ENCODE peak calls at places on chromosome 20, in four cellular contexts. T is SK-N-SH, Y is GM12878, B is HepG2. V is an unnamed sample.

GRCh38 chr20:58902003-58902402 is 49.5 kb downstream of the GNAS start:
- DNase-seq in T (no peak), Y (no peak), B (no peak), V (no peak)

GRCh38 chr20:11581271-11581670 is 336.4 kb upstream of the BTBD3 start:
- DNase-seq in T (no peak), Y (no peak), B (peak), V (no peak)

GRCh38 chr20:58223358-58223941 is 5.0 kb downstream of the ANKRD60 start:
- DNase-seq in T (no peak), Y (no peak), B (no peak), V (no peak)

GRCh38 chr20:22456109-22456508 is 128.3 kb downstream of the FOXA2 start:
- DNase-seq in T (no peak), Y (no peak), B (no peak), V (peak)

GRCh38 chr20:1282966-1283365 is 16.9 kb downstream of the SNPH start:
- DNase-seq in T (no peak), Y (no peak), B (no peak), V (no peak)

GRCh38 chr20:63014710-63015109 is 7.9 kb upstream of the BHLHE23 start:
- DNase-seq in T (no peak), Y (no peak), B (no peak), V (no peak)

GRCh38 chr20:53942121-53942816 is 128.1 kb downstream of the BCAS1 start:
- DNase-seq in T (no peak), Y (peak), B (no peak), V (peak)

GRCh38 chr20:8545212-8545611 is 413.1 kb downstream of the PLCB1 start:
- DNase-seq in T (no peak), Y (no peak), B (no peak), V (no peak)

GRCh38 chr20:3134151-3134550 is 25.5 kb downstream of the FASTKD5 start:
- DNase-seq in T (no peak), Y (no peak), B (no peak), V (no peak)

GRCh38 chr20:44646023-44646640 is 5.4 kb downstream of the ADA start:
- DNase-seq in T (no peak), Y (peak), B (no peak), V (no peak)

GRCh38 chr20:815914-816606 is 17.5 kb upstream of the FAM110A start:
- DNase-seq in T (peak), Y (no peak), B (peak), V (peak)

GRCh38 chr20:62900692-62901584 is 25.4 kb downstream of the DIDO1 start:
- DNase-seq in T (no peak), Y (no peak), B (peak), V (no peak)

GRCh38 chr20:31764641-31765305 is 25.7 kb downstream of the TPX2 start:
- DNase-seq in T (no peak), Y (no peak), B (no peak), V (no peak)

GRCh38 chr20:40317156-40317790 is 371.8 kb downstream of the MAFB start:
- DNase-seq in T (no peak), Y (no peak), B (no peak), V (no peak)

GRCh38 chr20:38617830-38618196 is 16.2 kb downstream of the ARHGAP40 start:
- DNase-seq in T (no peak), Y (no peak), B (no peak), V (no peak)

GRCh38 chr20:47389867-47390347 is 33.4 kb upstream of the ZMYND8 start:
- DNase-seq in T (no peak), Y (no peak), B (no peak), V (no peak)

GRCh38 chr20:5780233-5781217 is 30.3 kb downstream of the SHLD1 start:
- DNase-seq in T (no peak), Y (no peak), B (no peak), V (no peak)

GRCh38 chr20:14360386-14360785 is 23.0 kb upstream of the FLRT3 start:
- DNase-seq in T (no peak), Y (no peak), B (no peak), V (no peak)

GRCh38 chr20:2871111-2871465 is 2.2 kb upstream of the PTPRA start:
- DNase-seq in T (no peak), Y (no peak), B (no peak), V (no peak)

GRCh38 chr20:61424628-61425420 is 172.8 kb downstream of the CDH4 start:
- DNase-seq in T (no peak), Y (no peak), B (no peak), V (no peak)

GRCh38 chr20:19880256-19881079 is 122.4 kb downstream of the RIN2 start:
- DNase-seq in T (no peak), Y (no peak), B (peak), V (no peak)

GRCh38 chr20:25252226-25252625 is 4.3 kb downstream of the PYGB start:
- DNase-seq in T (no peak), Y (no peak), B (no peak), V (no peak)

GRCh38 chr20:11445891-11446290 is 471.8 kb upstream of the BTBD3 start:
- DNase-seq in T (no peak), Y (no peak), B (no peak), V (no peak)

GRCh38 chr20:5919634-5920544 is 30.4 kb downstream of the TRMT6 start:
- DNase-seq in T (no peak), Y (no peak), B (no peak), V (no peak)

GRCh38 chr20:19012671-19013070 is 199.1 kb downstream of the SCP2D1 start:
- DNase-seq in T (no peak), Y (no peak), B (no peak), V (no peak)

GRCh38 chr20:63693975-63694595 is 2.4 kb upstream of the TNFRSF6B start:
- DNase-seq in T (peak), Y (no peak), B (no peak), V (no peak)

GRCh38 chr20:17958326-17959256 is 10.0 kb downstream of the SNX5 start:
- DNase-seq in T (no peak), Y (no peak), B (peak), V (no peak)

GRCh38 chr20:3766832-3767433 is 620 bp downstream of the ADISSP start:
- DNase-seq in T (no peak), Y (no peak), B (no peak), V (no peak)

GRCh38 chr20:59395729-59396128 is 95.3 kb downstream of the EDN3 start:
- DNase-seq in T (no peak), Y (no peak), B (no peak), V (no peak)

GRCh38 chr20:22216984-22217383 is 367.4 kb downstream of the FOXA2 start:
- DNase-seq in T (no peak), Y (no peak), B (no peak), V (no peak)

GRCh38 chr20:17622086-17622850 is 52.4 kb downstream of the DSTN start:
- DNase-seq in T (peak), Y (no peak), B (no peak), V (no peak)

GRCh38 chr20:62824476-62825287 is 7.8 kb downstream of the COL9A3 start:
- DNase-seq in T (peak), Y (no peak), B (peak), V (no peak)

GRCh38 chr20:4038047-4038459 is 22.7 kb upstream of the RNF24 start:
- DNase-seq in T (no peak), Y (peak), B (no peak), V (peak)

GRCh38 chr20:62728781-62729300 is 20.2 kb downstream of the NTSR1 start:
- DNase-seq in T (no peak), Y (no peak), B (no peak), V (no peak)

GRCh38 chr20:25654487-25654886 is 30.7 kb upstream of the NANP start:
- DNase-seq in T (no peak), Y (no peak), B (no peak), V (no peak)

GRCh38 chr20:61280217-61280980 is 28.3 kb downstream of the CDH4 start:
- DNase-seq in T (no peak), Y (no peak), B (no peak), V (no peak)

GRCh38 chr20:62120990-62121775 is 1.1 kb upstream of the LSM14B start:
- DNase-seq in T (no peak), Y (no peak), B (no peak), V (no peak)

GRCh38 chr20:45944151-45944964 is 9.9 kb downstream of the PCIF1 start:
- DNase-seq in T (no peak), Y (no peak), B (no peak), V (no peak)
- TF ChIP-seq TCF12 in T (no peak), Y (no peak), B (no peak), V (no peak)

DNA sequence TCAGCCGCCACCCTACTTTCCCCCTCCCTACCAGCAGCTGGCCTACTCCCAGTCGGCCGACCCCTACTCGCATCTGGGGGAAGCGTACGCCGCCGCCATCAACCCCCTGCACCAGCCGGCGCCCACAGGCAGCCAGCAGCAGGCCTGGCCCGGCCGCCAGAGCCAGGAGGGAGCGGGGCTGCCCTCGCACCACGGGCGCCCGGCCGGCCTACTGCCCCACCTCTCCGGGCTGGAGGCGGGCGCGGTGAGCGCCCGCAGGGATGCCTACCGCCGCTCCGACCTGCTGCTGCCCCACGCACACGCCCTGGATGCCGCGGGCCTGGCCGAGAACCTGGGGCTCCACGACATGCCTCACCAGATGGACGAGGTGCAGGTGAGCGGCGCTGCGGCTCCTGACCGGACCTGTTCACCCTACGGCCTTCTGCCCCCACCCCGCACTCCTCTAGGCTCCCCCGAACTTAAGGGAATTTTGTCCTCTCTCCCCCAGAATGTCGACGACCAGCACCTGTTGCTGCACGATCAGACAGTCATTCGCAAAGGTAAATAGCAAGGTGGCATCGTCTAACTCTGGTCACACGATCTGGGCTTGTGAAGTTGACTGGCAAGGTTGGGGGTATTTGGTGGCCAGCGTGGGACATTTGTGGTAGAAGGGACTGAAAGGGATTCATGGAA is 2.3 kb downstream of the TFAP2C start:
- DNase-seq in T (peak), Y (no peak), B (no peak), V (no peak)
- TF ChIP-seq TCF12 in T (no peak), Y (no peak), B (no peak), V (no peak)

GRCh38 chr20:23873370-23874015 is 6.1 kb downstream of the CST5 start:
- DNase-seq in T (no peak), Y (no peak), B (no peak), V (no peak)
- TF ChIP-seq TCF12 in T (no peak), Y (no peak), B (no peak), V (no peak)

GRCh38 chr20:51801220-51801991 is 915 bp downstream of the SALL4 start:
- DNase-seq in T (peak), Y (no peak), B (no peak), V (no peak)
- TF ChIP-seq TCF12 in T (no peak), Y (no peak), B (no peak), V (peak)

GRCh38 chr20:56978475-56978874 is 288.0 kb downstream of the BMP7 start:
- DNase-seq in T (no peak), Y (no peak), B (no peak), V (no peak)
- TF ChIP-seq TCF12 in T (no peak), Y (no peak), B (no peak), V (no peak)

DNA sequence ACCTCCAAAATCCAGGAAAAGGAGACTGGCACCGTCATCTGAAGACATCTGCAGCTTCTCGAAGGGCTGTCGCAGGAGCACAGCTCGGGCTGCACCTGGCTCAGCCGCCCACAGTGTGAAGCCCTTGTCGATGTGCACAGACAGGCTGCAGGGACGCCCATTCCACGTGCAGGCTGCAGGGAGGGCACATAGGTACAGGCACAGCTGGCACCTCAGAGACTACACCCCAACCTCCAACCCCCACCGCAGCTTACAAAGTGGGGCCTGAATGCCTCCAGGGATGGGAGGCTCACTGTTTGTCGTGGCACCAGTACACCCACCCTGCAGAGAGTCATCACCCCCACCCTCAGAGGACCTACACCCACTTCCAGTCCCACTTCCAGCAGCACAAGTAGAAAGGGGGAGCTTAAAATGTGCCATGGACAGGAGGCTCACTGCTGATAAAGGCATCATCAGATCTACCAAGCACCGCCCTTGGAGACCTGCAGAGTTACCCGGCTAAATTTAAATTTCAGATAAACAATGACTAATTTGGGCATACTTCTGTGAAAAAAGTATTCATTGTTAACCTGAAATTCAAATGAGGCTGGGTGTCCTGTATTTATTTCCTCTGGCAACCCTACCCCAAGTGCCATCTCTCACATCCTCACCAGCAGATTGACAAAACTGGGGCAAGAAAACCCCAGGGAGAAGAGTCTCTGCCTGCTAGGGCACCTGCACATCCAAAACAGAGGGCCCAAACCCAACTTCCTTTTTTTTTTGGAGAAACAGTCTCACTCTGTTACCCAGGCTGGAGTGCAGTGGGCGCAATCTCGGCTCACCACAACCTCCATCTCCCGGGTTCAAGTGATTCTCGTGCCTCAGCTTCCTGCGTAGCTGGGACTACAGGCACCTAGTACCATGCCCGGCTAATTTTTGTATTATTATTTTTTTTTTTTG is 7.7 kb upstream of the CDK5RAP1 start:
- DNase-seq in T (no peak), Y (peak), B (no peak), V (no peak)
- TF ChIP-seq TCF12 in T (no peak), Y (no peak), B (no peak), V (no peak)

GRCh38 chr20:35604444-35604750 is 11.2 kb upstream of the SPAG4 start:
- DNase-seq in T (peak), Y (no peak), B (peak), V (no peak)

GRCh38 chr20:35602851-35603495 is 12.7 kb upstream of the SPAG4 start:
- DNase-seq in T (no peak), Y (no peak), B (no peak), V (no peak)

GRCh38 chr20:35601990-35602389 is 13.6 kb upstream of the SPAG4 start:
- DNase-seq in T (no peak), Y (no peak), B (no peak), V (no peak)

GRCh38 chr20:35606127-35606526 is 9.5 kb upstream of the SPAG4 start:
- DNase-seq in T (no peak), Y (no peak), B (no peak), V (no peak)

DNA sequence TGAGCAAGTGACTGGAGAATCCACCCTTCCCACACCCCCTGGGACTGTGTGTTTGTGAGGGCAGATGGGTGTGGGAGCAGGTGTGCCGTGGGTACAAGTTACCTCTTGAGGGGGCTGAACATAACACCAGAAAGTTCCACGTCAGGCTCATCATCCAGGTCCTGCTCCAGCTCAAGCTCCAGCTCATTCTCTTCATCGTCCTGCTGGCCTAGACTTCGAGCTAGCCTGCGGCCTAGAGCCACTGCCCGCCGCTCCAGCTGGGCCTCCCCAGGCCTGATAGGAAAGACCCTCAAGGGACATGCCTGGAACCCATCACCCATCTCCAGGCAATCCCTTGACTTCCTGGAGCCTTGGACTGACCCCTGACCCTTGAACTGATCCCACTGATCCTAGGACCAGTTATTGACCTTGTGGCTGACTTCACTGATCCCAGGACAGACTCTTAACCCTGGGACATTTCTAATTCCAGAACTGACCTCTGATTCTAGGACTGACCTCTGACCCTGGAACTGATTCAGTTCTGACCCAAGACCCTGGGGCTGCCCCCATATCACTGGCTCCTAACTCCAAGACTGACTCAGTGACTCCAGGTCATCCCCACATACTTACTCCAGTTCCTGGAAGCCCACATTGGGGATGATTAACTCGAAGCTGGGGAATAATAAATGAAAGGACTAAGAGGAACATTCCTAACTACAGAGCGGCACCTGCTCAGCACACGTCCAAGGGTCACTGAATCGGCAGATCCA is 11.8 kb upstream of the SPAG4 start:
- DNase-seq in T (no peak), Y (no peak), B (no peak), V (no peak)
- TF ChIP-seq TCF12 in T (no peak), Y (no peak), B (no peak), V (no peak)

DNA sequence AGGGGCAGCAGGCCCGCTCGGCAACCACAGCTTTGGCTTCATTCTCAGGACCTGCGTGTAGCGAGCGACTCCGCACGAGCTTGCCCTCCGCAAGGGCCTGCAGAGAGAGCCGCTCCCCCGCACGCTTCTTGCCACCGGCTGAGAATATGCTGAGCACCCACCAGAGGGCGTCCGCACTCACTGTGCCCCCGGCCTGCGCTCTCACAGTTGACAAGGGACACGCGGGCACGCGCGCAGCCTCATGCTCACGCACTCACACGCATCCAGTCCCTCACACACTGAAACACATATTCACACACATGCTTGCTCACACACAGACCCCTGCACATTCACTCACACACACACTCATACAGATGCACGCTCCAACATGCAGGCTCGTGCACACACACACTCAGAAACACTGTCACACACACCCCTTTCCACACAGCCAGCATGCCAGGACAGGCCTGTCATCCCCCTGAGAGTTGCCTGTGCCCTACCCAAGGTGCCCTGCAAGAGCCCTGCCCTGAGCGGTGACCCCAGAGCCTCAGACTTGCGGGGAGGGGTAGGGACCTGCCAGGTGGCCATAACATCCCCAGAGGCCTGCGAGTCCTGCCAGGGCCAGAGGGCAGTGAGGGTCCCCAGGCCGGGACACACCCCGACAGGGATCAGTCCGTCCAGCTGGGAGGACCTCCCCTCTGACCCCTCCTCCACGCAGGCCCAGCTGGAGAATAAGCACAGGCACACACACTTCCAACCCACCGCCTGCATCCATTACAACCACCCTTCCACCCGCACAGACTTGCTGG is 174.1 kb downstream of the BMP7 start:
- DNase-seq in T (peak), Y (peak), B (peak), V (peak)
- TF ChIP-seq TCF12 in T (no peak), Y (no peak), B (no peak), V (no peak)

V was measured in H1.